ENCODE peak calls at places on chromosome 7, in eight cellular contexts. H is GM13976, A is endothelial cell, M is GM10248, S is epithelial cell of esophagus, G is WERI-Rb-1, J is left ventricle myocardium inferior, I is heart right ventricle. D is an unnamed sample.
A peak's percentile ranks its signal among the peaks of the same experiment; 100 is the strongest.

GRCh38 chr7:30430300-30430699 is 48.3 kb downstream of the NOD1 start:
- DNase-seq in H (no peak), A (no peak), M (no peak), S (peak; percentile 80), G (no peak), J (no peak), I (no peak), D (no peak)

GRCh38 chr7:4878336-4879335 is 4.9 kb downstream of the RADIL start:
- DNase-seq in H (no peak), A (no peak), M (no peak), S (no peak), G (no peak), J (no peak), I (no peak), D (no peak)

GRCh38 chr7:137950967-137951366 is 50.9 kb downstream of the CREB3L2 start:
- DNase-seq in H (no peak), A (no peak), M (no peak), S (no peak), G (no peak), J (no peak), I (no peak), D (no peak)

GRCh38 chr7:55240418-55241142 is 124.6 kb upstream of the LANCL2 start:
- DNase-seq in H (no peak), A (no peak), M (no peak), S (no peak), G (no peak), J (no peak), I (no peak), D (no peak)

GRCh38 chr7:158858592-158859503 is 2.5 kb downstream of the DYNC2I1 start:
- DNase-seq in H (no peak), A (no peak), M (no peak), S (peak; percentile 3), G (no peak), J (no peak), I (no peak), D (no peak)

GRCh38 chr7:69739906-69740545 is 141.8 kb downstream of the AUTS2 start:
- DNase-seq in H (peak; percentile 20), A (no peak), M (peak; percentile 28), S (no peak), G (peak; percentile 34), J (peak; percentile 46), I (peak; percentile 68), D (no peak)

GRCh38 chr7:3650844-3651243 is 349.8 kb downstream of the SDK1 start:
- DNase-seq in H (no peak), A (no peak), M (no peak), S (peak; percentile 51), G (no peak), J (no peak), I (no peak), D (no peak)

GRCh38 chr7:14144109-14144508 is 154.6 kb upstream of the ETV1 start:
- DNase-seq in H (no peak), A (no peak), M (no peak), S (no peak), G (no peak), J (no peak), I (no peak), D (no peak)

GRCh38 chr7:41732279-41733062 is 29.6 kb upstream of the INHBA start:
- DNase-seq in H (no peak), A (no peak), M (no peak), S (no peak), G (no peak), J (no peak), I (no peak), D (peak; percentile 26)

DNA sequence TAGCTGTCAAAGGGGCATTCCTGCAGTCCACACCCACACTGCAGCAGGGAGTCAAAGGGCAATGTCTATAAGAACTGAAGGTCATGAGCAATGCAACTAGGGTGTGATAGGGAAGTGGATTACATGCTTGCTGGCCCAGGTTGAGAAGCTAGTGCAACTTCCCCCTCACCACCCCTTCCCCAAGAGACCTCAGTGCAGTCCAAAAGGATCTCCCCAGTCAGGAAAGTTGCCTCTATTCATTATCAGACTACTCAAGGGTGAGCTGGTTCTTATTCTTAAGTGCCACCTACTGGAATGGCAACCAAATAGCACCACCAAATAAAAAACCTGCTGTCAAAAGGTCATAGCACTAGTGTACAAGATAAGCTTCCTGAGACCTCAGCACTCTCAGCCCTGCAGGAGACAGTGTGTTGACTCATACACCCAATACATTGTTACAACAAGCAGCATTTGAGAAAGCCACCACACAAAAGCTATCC is 28.2 kb downstream of the MTERF1 start:
- DNase-seq in H (peak; percentile 10), A (no peak), M (peak; percentile 11), S (peak; percentile 81), G (no peak), J (no peak), I (no peak), D (peak; percentile 63)
- TF ChIP-seq CTCF in H (no peak), A (no peak), M (peak; percentile 16), S (peak; percentile 46), G (peak; percentile 53), J (no peak), I (no peak), D (peak; percentile 25)

GRCh38 chr7:112147752-112148435 is 58.3 kb downstream of the DOCK4 start:
- DNase-seq in H (no peak), A (no peak), M (no peak), S (no peak), G (no peak), J (no peak), I (no peak), D (no peak)

GRCh38 chr7:112154690-112155089 is 51.5 kb downstream of the DOCK4 start:
- DNase-seq in H (no peak), A (no peak), M (no peak), S (no peak), G (no peak), J (no peak), I (no peak), D (no peak)

GRCh38 chr7:112150823-112151641 is 55.2 kb downstream of the DOCK4 start:
- DNase-seq in H (no peak), A (no peak), M (no peak), S (no peak), G (no peak), J (no peak), I (no peak), D (no peak)

GRCh38 chr7:112152186-112152585 is 54.0 kb downstream of the DOCK4 start:
- DNase-seq in H (no peak), A (no peak), M (no peak), S (no peak), G (no peak), J (no peak), I (no peak), D (no peak)

DNA sequence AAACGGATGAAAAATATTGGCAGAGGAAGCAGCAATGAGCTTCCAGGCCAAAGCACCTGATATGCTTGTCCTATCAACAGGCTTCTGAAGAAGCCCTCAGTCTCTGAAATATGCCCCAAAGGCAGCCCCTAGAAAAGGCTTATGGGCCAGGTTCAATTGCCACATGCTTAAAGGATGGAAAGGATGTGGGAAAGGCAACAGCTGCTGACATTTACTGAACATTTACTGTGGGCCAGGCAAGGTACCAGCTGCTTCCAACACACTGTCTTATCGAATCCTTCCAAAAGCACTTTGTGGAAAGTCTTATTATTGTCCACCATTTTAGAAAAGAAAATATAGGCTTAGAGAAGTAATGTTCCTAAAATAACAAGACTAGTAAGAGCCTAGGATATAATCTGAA is 56.5 kb downstream of the DOCK4 start:
- DNase-seq in H (no peak), A (no peak), M (no peak), S (no peak), G (no peak), J (no peak), I (no peak), D (no peak)
- TF ChIP-seq CTCF in H (no peak), A (no peak), M (no peak), S (no peak), G (no peak), J (no peak), I (no peak), D (no peak)

DNA sequence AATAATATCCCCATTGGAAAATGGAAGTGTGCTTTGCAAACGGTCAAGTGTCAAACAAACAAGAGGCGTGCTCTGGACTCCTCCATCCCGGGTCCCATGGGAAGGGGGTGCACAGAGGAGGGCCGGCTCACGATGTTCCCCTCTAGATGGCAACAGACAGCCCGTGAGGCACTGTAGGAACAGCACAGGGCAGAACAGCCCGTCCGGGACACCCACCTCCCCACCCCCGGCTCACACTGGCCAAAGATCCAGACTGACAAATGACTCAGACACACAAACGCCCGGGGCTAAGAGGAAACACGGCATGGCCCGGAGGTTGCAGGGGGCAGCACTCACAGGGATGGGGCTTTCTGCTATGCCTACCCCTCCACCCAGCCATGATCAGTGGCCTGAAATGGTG is 4.9 kb upstream of the ELN start:
- DNase-seq in H (no peak), A (no peak), M (no peak), S (peak; percentile 62), G (no peak), J (peak; percentile 68), I (no peak), D (peak; percentile 76)
- TF ChIP-seq CTCF in H (no peak), A (no peak), M (no peak), S (no peak), G (no peak), J (no peak), I (no peak), D (no peak)

GRCh38 chr7:87548123-87548919 is 52.4 kb downstream of the ABCB1 start:
- DNase-seq in H (no peak), A (no peak), M (no peak), S (no peak), G (no peak), J (no peak), I (no peak), D (no peak)
- TF ChIP-seq CTCF in H (no peak), A (no peak), M (no peak), S (no peak), G (no peak), J (no peak), I (no peak), D (no peak)

GRCh38 chr7:73432676-73433075 is 902 bp upstream of the FZD9 start:
- DNase-seq in H (no peak), A (no peak), M (no peak), S (no peak), G (no peak), J (no peak), I (no peak), D (no peak)

GRCh38 chr7:73434701-73435069 is 1.1 kb downstream of the FZD9 start:
- DNase-seq in H (no peak), A (no peak), M (no peak), S (no peak), G (no peak), J (no peak), I (no peak), D (no peak)

GRCh38 chr7:73436031-73436929 is 2.7 kb downstream of the FZD9 start:
- DNase-seq in H (no peak), A (no peak), M (no peak), S (no peak), G (peak; percentile 52), J (no peak), I (no peak), D (peak; percentile 13)

GRCh38 chr7:73435471-73436009 is 2.0 kb downstream of the FZD9 start:
- DNase-seq in H (no peak), A (no peak), M (no peak), S (no peak), G (no peak), J (no peak), I (no peak), D (no peak)

GRCh38 chr7:73433924-73434700 is 534 bp downstream of the FZD9 start:
- DNase-seq in H (no peak), A (no peak), M (no peak), S (peak; percentile 32), G (no peak), J (no peak), I (no peak), D (no peak)
- TF ChIP-seq CTCF in H (no peak), A (no peak), M (no peak), S (no peak), G (no peak), J (no peak), I (no peak), D (no peak)

GRCh38 chr7:105876964-105877601 is 684 bp upstream of the ATXN7L1 start:
- DNase-seq in H (peak; percentile 29), A (peak; percentile 45), M (no peak), S (peak; percentile 42), G (peak; percentile 68), J (peak; percentile 32), I (peak; percentile 26), D (peak; percentile 30)
- TF ChIP-seq CTCF in H (no peak), A (no peak), M (no peak), S (no peak), G (peak; percentile 12), J (no peak), I (no peak), D (no peak)